ENCODE peak calls at places on chromosomes 12 and 14, in ten cellular contexts. One of them, this sample, is unnamed.

GRCh38 chr14:76514599-76514998 is 138.7 kb downstream of the ESRRB start:
- DNase-seq in GM18507: no peak
- DNase-seq in coronary artery: no peak
- DNase-seq in Right ventricle myocardium superior: no peak
- DNase-seq in NCI-H1105: no peak
- DNase-seq in NCI-H1092 treated with DMSO at 0.1 percent for 48 hours: peak; percentile 10
- DNase-seq in RWPE2: no peak
- DNase-seq in glomerular endothelial cell: no peak
- DNase-seq in Peyer's patch: no peak
- DNase-seq in GM10248: peak; percentile 43
- DNase-seq in this sample: no peak

GRCh38 chr12:65586796-65587195 is 237.5 kb upstream of the HMGA2 start:
- DNase-seq in GM10248: no peak
- DNase-seq in RWPE2: no peak
- DNase-seq in Right ventricle myocardium superior: no peak
- DNase-seq in Peyer's patch: no peak
- DNase-seq in glomerular endothelial cell: no peak
- DNase-seq in NCI-H1092 treated with DMSO at 0.1 percent for 48 hours: no peak
- DNase-seq in coronary artery: no peak
- DNase-seq in GM18507: no peak
- DNase-seq in NCI-H1105: no peak
- DNase-seq in this sample: no peak

GRCh38 chr14:105177082-105177481 is 4.0 kb downstream of the NUDT14 start:
- DNase-seq in coronary artery: no peak
- DNase-seq in NCI-H1092 treated with DMSO at 0.1 percent for 48 hours: no peak
- DNase-seq in GM18507: no peak
- DNase-seq in RWPE2: no peak
- DNase-seq in GM10248: no peak
- DNase-seq in Right ventricle myocardium superior: no peak
- DNase-seq in NCI-H1105: no peak
- DNase-seq in Peyer's patch: no peak
- DNase-seq in glomerular endothelial cell: no peak
- DNase-seq in this sample: no peak

GRCh38 chr12:67650528-67651379 is 2.2 kb downstream of the DYRK2 start:
- DNase-seq in NCI-H1092 treated with DMSO at 0.1 percent for 48 hours: no peak
- DNase-seq in GM10248: peak; percentile 40
- DNase-seq in Peyer's patch: no peak
- DNase-seq in GM18507: no peak
- DNase-seq in coronary artery: no peak
- DNase-seq in NCI-H1105: no peak
- DNase-seq in glomerular endothelial cell: no peak
- DNase-seq in RWPE2: no peak
- DNase-seq in Right ventricle myocardium superior: no peak
- DNase-seq in this sample: peak; percentile 15

GRCh38 chr12:108634225-108634795 is 616 bp upstream of the SELPLG start:
- DNase-seq in Right ventricle myocardium superior: no peak
- DNase-seq in glomerular endothelial cell: no peak
- DNase-seq in RWPE2: no peak
- DNase-seq in Peyer's patch: peak; percentile 76
- DNase-seq in GM10248: no peak
- DNase-seq in NCI-H1092 treated with DMSO at 0.1 percent for 48 hours: no peak
- DNase-seq in NCI-H1105: no peak
- DNase-seq in GM18507: no peak
- DNase-seq in coronary artery: no peak
- DNase-seq in this sample: peak; percentile 55

GRCh38 chr12:106953352-106954260 is 2.1 kb upstream of the TMEM263 start:
- DNase-seq in RWPE2: no peak
- DNase-seq in GM18507: no peak
- DNase-seq in GM10248: no peak
- DNase-seq in Right ventricle myocardium superior: no peak
- DNase-seq in glomerular endothelial cell: no peak
- DNase-seq in NCI-H1092 treated with DMSO at 0.1 percent for 48 hours: no peak
- DNase-seq in Peyer's patch: no peak
- DNase-seq in NCI-H1105: no peak
- DNase-seq in coronary artery: no peak
- DNase-seq in this sample: no peak

GRCh38 chr14:60651936-60652673 is 2.8 kb upstream of the SIX1 start:
- DNase-seq in coronary artery: no peak
- DNase-seq in NCI-H1092 treated with DMSO at 0.1 percent for 48 hours: peak; percentile 59
- DNase-seq in Peyer's patch: no peak
- DNase-seq in Right ventricle myocardium superior: no peak
- DNase-seq in NCI-H1105: peak; percentile 62
- DNase-seq in RWPE2: no peak
- DNase-seq in GM18507: no peak
- DNase-seq in GM10248: no peak
- DNase-seq in glomerular endothelial cell: no peak
- DNase-seq in this sample: no peak

GRCh38 chr14:92890830-92891598 is 31.9 kb upstream of the CHGA start:
- DNase-seq in coronary artery: no peak
- DNase-seq in GM18507: no peak
- DNase-seq in NCI-H1092 treated with DMSO at 0.1 percent for 48 hours: peak; percentile 92
- DNase-seq in glomerular endothelial cell: no peak
- DNase-seq in Right ventricle myocardium superior: no peak
- DNase-seq in RWPE2: no peak
- DNase-seq in NCI-H1105: peak; percentile 10
- DNase-seq in Peyer's patch: no peak
- DNase-seq in GM10248: no peak
- DNase-seq in this sample: no peak

GRCh38 chr14:84064296-84064695 is 1465.6 kb upstream of the FLRT2 start:
- DNase-seq in Right ventricle myocardium superior: no peak
- DNase-seq in RWPE2: no peak
- DNase-seq in Peyer's patch: no peak
- DNase-seq in glomerular endothelial cell: no peak
- DNase-seq in coronary artery: no peak
- DNase-seq in GM10248: no peak
- DNase-seq in NCI-H1092 treated with DMSO at 0.1 percent for 48 hours: no peak
- DNase-seq in GM18507: no peak
- DNase-seq in NCI-H1105: no peak
- DNase-seq in this sample: no peak

GRCh38 chr14:62778310-62778709 is 266.9 kb downstream of the KCNH5 start:
- DNase-seq in Right ventricle myocardium superior: no peak
- DNase-seq in GM10248: no peak
- DNase-seq in glomerular endothelial cell: no peak
- DNase-seq in coronary artery: no peak
- DNase-seq in GM18507: no peak
- DNase-seq in Peyer's patch: no peak
- DNase-seq in RWPE2: no peak
- DNase-seq in NCI-H1092 treated with DMSO at 0.1 percent for 48 hours: no peak
- DNase-seq in NCI-H1105: no peak
- DNase-seq in this sample: no peak

GRCh38 chr12:117188961-117189724 is 1.1 kb downstream of the FBXO21 start:
- DNase-seq in Right ventricle myocardium superior: no peak
- DNase-seq in RWPE2: no peak
- DNase-seq in Peyer's patch: no peak
- DNase-seq in GM18507: no peak
- DNase-seq in GM10248: no peak
- DNase-seq in coronary artery: no peak
- DNase-seq in NCI-H1105: no peak
- DNase-seq in NCI-H1092 treated with DMSO at 0.1 percent for 48 hours: peak; percentile 25
- DNase-seq in glomerular endothelial cell: no peak
- DNase-seq in this sample: no peak

GRCh38 chr14:22781606-22782000 is 15.1 kb downstream of the OXA1L start:
- DNase-seq in GM10248: no peak
- DNase-seq in Right ventricle myocardium superior: no peak
- DNase-seq in glomerular endothelial cell: no peak
- DNase-seq in coronary artery: no peak
- DNase-seq in NCI-H1092 treated with DMSO at 0.1 percent for 48 hours: no peak
- DNase-seq in NCI-H1105: no peak
- DNase-seq in Peyer's patch: no peak
- DNase-seq in GM18507: no peak
- DNase-seq in RWPE2: no peak
- DNase-seq in this sample: no peak

GRCh38 chr12:133120385-133121191 is 9.5 kb downstream of the ZNF891 start:
- DNase-seq in coronary artery: no peak
- DNase-seq in RWPE2: no peak
- DNase-seq in Right ventricle myocardium superior: no peak
- DNase-seq in glomerular endothelial cell: no peak
- DNase-seq in Peyer's patch: no peak
- DNase-seq in NCI-H1092 treated with DMSO at 0.1 percent for 48 hours: no peak
- DNase-seq in GM10248: no peak
- DNase-seq in NCI-H1105: no peak
- DNase-seq in GM18507: no peak
- DNase-seq in this sample: no peak

GRCh38 chr12:106739815-106740552 is 34.5 kb upstream of the RIC8B start:
- DNase-seq in NCI-H1105: no peak
- DNase-seq in NCI-H1092 treated with DMSO at 0.1 percent for 48 hours: no peak
- DNase-seq in coronary artery: no peak
- DNase-seq in GM18507: no peak
- DNase-seq in Peyer's patch: no peak
- DNase-seq in GM10248: no peak
- DNase-seq in RWPE2: no peak
- DNase-seq in glomerular endothelial cell: no peak
- DNase-seq in Right ventricle myocardium superior: no peak
- DNase-seq in this sample: peak; percentile 15

GRCh38 chr14:51298895-51299294 is 58.8 kb downstream of the TMX1 start:
- DNase-seq in GM10248: peak; percentile 17
- DNase-seq in Right ventricle myocardium superior: no peak
- DNase-seq in coronary artery: no peak
- DNase-seq in NCI-H1105: no peak
- DNase-seq in RWPE2: no peak
- DNase-seq in GM18507: no peak
- DNase-seq in NCI-H1092 treated with DMSO at 0.1 percent for 48 hours: no peak
- DNase-seq in Peyer's patch: no peak
- DNase-seq in glomerular endothelial cell: no peak
- DNase-seq in this sample: no peak

GRCh38 chr14:37253905-37254304 is 56.2 kb downstream of the MIPOL1 start:
- DNase-seq in coronary artery: no peak
- DNase-seq in Peyer's patch: no peak
- DNase-seq in Right ventricle myocardium superior: no peak
- DNase-seq in NCI-H1092 treated with DMSO at 0.1 percent for 48 hours: no peak
- DNase-seq in GM18507: no peak
- DNase-seq in RWPE2: peak; percentile 68
- DNase-seq in glomerular endothelial cell: peak; percentile 70
- DNase-seq in GM10248: no peak
- DNase-seq in NCI-H1105: peak; percentile 22
- DNase-seq in this sample: no peak

GRCh38 chr14:22508662-22509035 is 80.4 kb downstream of the DAD1 start:
- DNase-seq in GM10248: no peak
- DNase-seq in Peyer's patch: no peak
- DNase-seq in NCI-H1105: no peak
- DNase-seq in Right ventricle myocardium superior: no peak
- DNase-seq in NCI-H1092 treated with DMSO at 0.1 percent for 48 hours: no peak
- DNase-seq in coronary artery: no peak
- DNase-seq in RWPE2: no peak
- DNase-seq in GM18507: no peak
- DNase-seq in glomerular endothelial cell: no peak
- DNase-seq in this sample: no peak

GRCh38 chr14:90608925-90609324 is 207.3 kb downstream of the TTC7B start:
- DNase-seq in Right ventricle myocardium superior: no peak
- DNase-seq in coronary artery: no peak
- DNase-seq in GM18507: peak; percentile 2
- DNase-seq in NCI-H1105: no peak
- DNase-seq in NCI-H1092 treated with DMSO at 0.1 percent for 48 hours: no peak
- DNase-seq in RWPE2: no peak
- DNase-seq in glomerular endothelial cell: no peak
- DNase-seq in Peyer's patch: no peak
- DNase-seq in GM10248: peak; percentile 51
- DNase-seq in this sample: no peak

GRCh38 chr12:6963741-6964446 is 6.6 kb downstream of the PHB2 start:
- DNase-seq in coronary artery: peak; percentile 73
- DNase-seq in Peyer's patch: no peak
- DNase-seq in RWPE2: peak; percentile 60
- DNase-seq in GM18507: no peak
- DNase-seq in GM10248: no peak
- DNase-seq in glomerular endothelial cell: no peak
- DNase-seq in Right ventricle myocardium superior: no peak
- DNase-seq in NCI-H1092 treated with DMSO at 0.1 percent for 48 hours: no peak
- DNase-seq in NCI-H1105: peak; percentile 77
- DNase-seq in this sample: no peak

GRCh38 chr14:47008732-47009131 is 357.2 kb upstream of the RPL10L start:
- DNase-seq in glomerular endothelial cell: no peak
- DNase-seq in coronary artery: no peak
- DNase-seq in GM18507: no peak
- DNase-seq in GM10248: no peak
- DNase-seq in NCI-H1105: no peak
- DNase-seq in Peyer's patch: no peak
- DNase-seq in NCI-H1092 treated with DMSO at 0.1 percent for 48 hours: no peak
- DNase-seq in Right ventricle myocardium superior: no peak
- DNase-seq in RWPE2: no peak
- DNase-seq in this sample: no peak

GRCh38 chr12:19120795-19121194 is 8.7 kb upstream of the PLEKHA5 start:
- DNase-seq in GM18507: no peak
- DNase-seq in RWPE2: no peak
- DNase-seq in GM10248: no peak
- DNase-seq in Peyer's patch: no peak
- DNase-seq in NCI-H1105: no peak
- DNase-seq in Right ventricle myocardium superior: no peak
- DNase-seq in glomerular endothelial cell: no peak
- DNase-seq in NCI-H1092 treated with DMSO at 0.1 percent for 48 hours: no peak
- DNase-seq in coronary artery: no peak
- DNase-seq in this sample: no peak

GRCh38 chr12:43004908-43005307 is 415.4 kb upstream of the PRICKLE1 start:
- DNase-seq in NCI-H1105: no peak
- DNase-seq in GM18507: no peak
- DNase-seq in NCI-H1092 treated with DMSO at 0.1 percent for 48 hours: no peak
- DNase-seq in Right ventricle myocardium superior: no peak
- DNase-seq in glomerular endothelial cell: no peak
- DNase-seq in GM10248: no peak
- DNase-seq in Peyer's patch: no peak
- DNase-seq in coronary artery: no peak
- DNase-seq in RWPE2: no peak
- DNase-seq in this sample: no peak

GRCh38 chr12:34626363-34627157 is 604.3 kb downstream of the ALG10 start:
- DNase-seq in Right ventricle myocardium superior: no peak
- DNase-seq in GM10248: no peak
- DNase-seq in glomerular endothelial cell: no peak
- DNase-seq in Peyer's patch: no peak
- DNase-seq in NCI-H1105: no peak
- DNase-seq in coronary artery: no peak
- DNase-seq in GM18507: no peak
- DNase-seq in NCI-H1092 treated with DMSO at 0.1 percent for 48 hours: no peak
- DNase-seq in RWPE2: no peak
- DNase-seq in this sample: no peak

GRCh38 chr12:86134571-86134970 is 121.6 kb downstream of the MGAT4C start:
- DNase-seq in NCI-H1105: no peak
- DNase-seq in coronary artery: no peak
- DNase-seq in glomerular endothelial cell: no peak
- DNase-seq in Peyer's patch: no peak
- DNase-seq in GM18507: no peak
- DNase-seq in GM10248: no peak
- DNase-seq in Right ventricle myocardium superior: no peak
- DNase-seq in RWPE2: no peak
- DNase-seq in NCI-H1092 treated with DMSO at 0.1 percent for 48 hours: no peak
- DNase-seq in this sample: no peak

GRCh38 chr12:112855375-112855774 is 51.4 kb upstream of the OAS1 start:
- DNase-seq in NCI-H1092 treated with DMSO at 0.1 percent for 48 hours: peak; percentile 17
- DNase-seq in GM10248: no peak
- DNase-seq in GM18507: no peak
- DNase-seq in Peyer's patch: no peak
- DNase-seq in Right ventricle myocardium superior: no peak
- DNase-seq in NCI-H1105: no peak
- DNase-seq in coronary artery: no peak
- DNase-seq in RWPE2: no peak
- DNase-seq in glomerular endothelial cell: no peak
- DNase-seq in this sample: no peak

GRCh38 chr14:58607571-58608317 is 30.0 kb upstream of the DACT1 start:
- DNase-seq in GM10248: no peak
- DNase-seq in coronary artery: no peak
- DNase-seq in NCI-H1105: no peak
- DNase-seq in NCI-H1092 treated with DMSO at 0.1 percent for 48 hours: no peak
- DNase-seq in Peyer's patch: no peak
- DNase-seq in Right ventricle myocardium superior: no peak
- DNase-seq in GM18507: no peak
- DNase-seq in glomerular endothelial cell: no peak
- DNase-seq in RWPE2: no peak
- DNase-seq in this sample: no peak

GRCh38 chr12:39125580-39125979 is 220.2 kb upstream of the CPNE8 start:
- DNase-seq in RWPE2: no peak
- DNase-seq in NCI-H1092 treated with DMSO at 0.1 percent for 48 hours: no peak
- DNase-seq in NCI-H1105: no peak
- DNase-seq in Peyer's patch: no peak
- DNase-seq in coronary artery: no peak
- DNase-seq in glomerular endothelial cell: no peak
- DNase-seq in GM18507: no peak
- DNase-seq in Right ventricle myocardium superior: no peak
- DNase-seq in GM10248: no peak
- DNase-seq in this sample: no peak